ENCODE peak calls at places on chromosome 3, in nine cellular contexts. T, X, P, E, S, Q, V, N and C are unnamed samples.
A peak's percentile ranks its signal among the peaks of the same experiment; 100 is the strongest.

GRCh38 chr3:44392489-44392888 is 53.9 kb downstream of the TCAIM start:
- DNase-seq in S (no peak), T (no peak), V (no peak), X (no peak), Q (no peak), E (no peak), N (no peak), P (no peak), C (no peak)

GRCh38 chr3:14319654-14320182 is 82.7 kb upstream of the SLC6A6 start:
- DNase-seq in X (peak; percentile 90), T (peak; percentile 51), Q (peak; percentile 8), P (no peak), V (no peak), N (no peak), E (no peak), S (peak; percentile 80), C (no peak)

GRCh38 chr3:172096881-172097420 is 57.6 kb downstream of the FNDC3B start:
- DNase-seq in Q (no peak), V (no peak), N (no peak), P (no peak), S (no peak), E (no peak), X (no peak), T (no peak), C (no peak)

GRCh38 chr3:4656646-4657318 is 163.6 kb downstream of the ITPR1 start:
- DNase-seq in X (no peak), E (no peak), N (no peak), V (no peak), P (no peak), T (no peak), S (no peak), Q (no peak), C (no peak)

GRCh38 chr3:46061887-46062286 is 34.6 kb upstream of the XCR1 start:
- DNase-seq in S (no peak), P (no peak), T (no peak), X (no peak), N (no peak), Q (no peak), E (no peak), V (no peak), C (no peak)

GRCh38 chr3:107063351-107063750 is 313.9 kb upstream of the CCDC54 start:
- DNase-seq in Q (no peak), S (no peak), T (peak; percentile 77), V (no peak), N (no peak), P (no peak), X (no peak), E (no peak), C (no peak)

GRCh38 chr3:185270262-185270955 is 16.6 kb upstream of the EHHADH start:
- DNase-seq in V (no peak), S (no peak), P (no peak), X (peak; percentile 67), T (no peak), Q (peak; percentile 15), E (no peak), N (no peak), C (no peak)

GRCh38 chr3:194964809-194965208 is 279.1 kb downstream of the FAM43A start:
- DNase-seq in N (no peak), E (no peak), Q (no peak), V (no peak), S (no peak), X (no peak), P (no peak), T (no peak), C (no peak)

GRCh38 chr3:187971629-187972028 is 182.3 kb upstream of the LPP start:
- DNase-seq in N (no peak), V (no peak), E (no peak), T (no peak), S (no peak), Q (no peak), P (no peak), X (no peak), C (no peak)

GRCh38 chr3:53238051-53238850 is 17.6 kb downstream of the TKT start:
- DNase-seq in S (no peak), X (peak; percentile 95), Q (no peak), P (no peak), N (no peak), T (peak; percentile 98), E (no peak), V (no peak), C (no peak)

GRCh38 chr3:151203053-151203420 is at the start of gene GPR171:
- DNase-seq in S (no peak), P (no peak), E (peak; percentile 8), X (no peak), N (peak; percentile 71), V (peak; percentile 50), Q (no peak), T (no peak), C (no peak)

GRCh38 chr3:196712514-196713413 is 587 bp downstream of the PIGX start:
- DNase-seq in E (peak; percentile 70), V (peak; percentile 61), T (peak; percentile 7), S (no peak), X (peak; percentile 62), P (peak; percentile 80), Q (peak; percentile 85), N (no peak), C (no peak)

GRCh38 chr3:30518201-30518864 is 88.1 kb upstream of the TGFBR2 start:
- DNase-seq in P (no peak), E (no peak), V (no peak), T (no peak), S (no peak), Q (peak; percentile 71), X (no peak), N (no peak), C (no peak)

GRCh38 chr3:129019266-129019665 is 18.2 kb downstream of the EFCC1 start:
- DNase-seq in N (no peak), T (no peak), X (no peak), P (no peak), Q (no peak), S (no peak), V (no peak), E (no peak), C (no peak)

GRCh38 chr3:175121225-175121624 is 262.1 kb downstream of the NAALADL2 start:
- DNase-seq in V (no peak), P (no peak), X (no peak), T (no peak), E (no peak), Q (no peak), S (no peak), N (no peak), C (no peak)

GRCh38 chr3:81888822-81889557 is 127.5 kb upstream of the GBE1 start:
- DNase-seq in X (no peak), T (no peak), P (no peak), V (no peak), E (no peak), Q (no peak), S (no peak), N (no peak), C (no peak)

GRCh38 chr3:171556133-171556532 is 95.9 kb upstream of the TNIK start:
- DNase-seq in P (no peak), X (no peak), E (no peak), S (no peak), V (no peak), Q (no peak), N (no peak), T (no peak), C (no peak)

GRCh38 chr3:101091489-101091888 is 98.3 kb upstream of the ABI3BP start:
- DNase-seq in X (no peak), V (no peak), S (no peak), E (no peak), T (peak; percentile 56), N (no peak), P (no peak), Q (no peak), C (no peak)

GRCh38 chr3:99978221-99978620 is 136.1 kb downstream of the FILIP1L start:
- DNase-seq in T (no peak), X (no peak), N (no peak), Q (no peak), E (no peak), S (no peak), V (no peak), P (no peak), C (no peak)

GRCh38 chr3:45347329-45348000 is 40.9 kb upstream of the LARS2 start:
- DNase-seq in E (no peak), S (no peak), N (no peak), T (no peak), V (no peak), X (no peak), Q (no peak), P (no peak), C (no peak)